ENCODE peak calls at places on chromosomes 3 and 15, in seven cellular contexts. U is ascending aorta; H is sigmoid colon; M is CD8-positive, alpha-beta T cell; F is naive thymus-derived CD4-positive, alpha-beta T cell; G is Karpas-422; E is tibial nerve. O is an unnamed sample.

GRCh38 chr3:186806173-186807055 is at the start of gene RFC4:
- DNase-seq in U (peak), H (peak), M (peak), F (peak), G (peak), E (peak), O (peak)

GRCh38 chr3:51275096-51275805 is 109.8 kb upstream of the MANF start:
- DNase-seq in U (no peak), H (no peak), M (no peak), F (no peak), G (no peak), E (no peak), O (no peak)

GRCh38 chr3:10328460-10329071 is 7.7 kb upstream of the SEC13 start:
- DNase-seq in U (no peak), H (no peak), M (no peak), F (no peak), G (no peak), E (no peak), O (no peak)

GRCh38 chr3:41158947-41159346 is 40.4 kb upstream of the CTNNB1 start:
- DNase-seq in U (no peak), H (no peak), M (no peak), F (no peak), G (no peak), E (no peak), O (no peak)

GRCh38 chr3:196323723-196324122 is 5.7 kb upstream of the DYNLT2B start:
- DNase-seq in U (no peak), H (no peak), M (no peak), F (no peak), G (no peak), E (no peak), O (no peak)

GRCh38 chr3:140288575-140288974 is 353.6 kb downstream of the CLSTN2 start:
- DNase-seq in U (no peak), H (no peak), M (no peak), F (no peak), G (no peak), E (no peak), O (no peak)

GRCh38 chr3:138945646-138946553 is 1.0 kb downstream of the FOXL2 start:
- DNase-seq in U (no peak), H (no peak), M (no peak), F (peak), G (no peak), E (no peak), O (no peak)

GRCh38 chr3:65871305-65872141 is 167.2 kb downstream of the MAGI1 start:
- DNase-seq in U (no peak), H (peak), M (no peak), F (no peak), G (no peak), E (no peak), O (no peak)

GRCh38 chr3:165159760-165160421 is 36.3 kb downstream of the SLITRK3 start:
- DNase-seq in U (no peak), H (no peak), M (no peak), F (no peak), G (no peak), E (no peak), O (no peak)

GRCh38 chr15:82649226-82649999 is 2.2 kb upstream of the CPEB1 start:
- DNase-seq in U (no peak), H (no peak), M (no peak), F (no peak), G (no peak), E (no peak), O (no peak)

GRCh38 chr3:113002676-113003075 is 11.9 kb downstream of the GTPBP8 start:
- DNase-seq in U (no peak), H (no peak), M (peak), F (peak), G (no peak), E (no peak), O (peak)

GRCh38 chr15:52331490-52332240 is 36.1 kb upstream of the MYO5C start:
- DNase-seq in U (no peak), H (no peak), M (peak), F (peak), G (peak), E (no peak), O (peak)

GRCh38 chr3:186318135-186318534 is 43.9 kb downstream of the DGKG start:
- DNase-seq in U (no peak), H (no peak), M (no peak), F (no peak), G (no peak), E (no peak), O (no peak)

GRCh38 chr3:71345429-71346027 is 238.0 kb downstream of the FOXP1 start:
- DNase-seq in U (no peak), H (no peak), M (no peak), F (no peak), G (no peak), E (no peak), O (no peak)

GRCh38 chr15:82805994-82806406 is at the start of gene FSD2:
- DNase-seq in U (no peak), H (no peak), M (no peak), F (no peak), G (peak), E (no peak), O (no peak)

GRCh38 chr3:14508505-14508819 is 31.7 kb downstream of the GRIP2 start:
- DNase-seq in U (peak), H (peak), M (no peak), F (no peak), G (no peak), E (no peak), O (no peak)

GRCh38 chr3:10262027-10262426 is 13.8 kb downstream of the TATDN2 start:
- DNase-seq in U (no peak), H (peak), M (no peak), F (no peak), G (no peak), E (no peak), O (no peak)

GRCh38 chr15:52499506-52499905 is 29.2 kb downstream of the MYO5A start:
- DNase-seq in U (no peak), H (no peak), M (no peak), F (no peak), G (no peak), E (no peak), O (no peak)

GRCh38 chr15:69225355-69226027 is 65.1 kb downstream of the GLCE start:
- DNase-seq in U (no peak), H (no peak), M (no peak), F (no peak), G (peak), E (no peak), O (no peak)

GRCh38 chr3:113035387-113035982 is 44.7 kb downstream of the GTPBP8 start:
- DNase-seq in U (no peak), H (no peak), M (no peak), F (peak), G (peak), E (no peak), O (peak)

GRCh38 chr3:196414469-196414868 is 17.8 kb downstream of the UBXN7 start:
- DNase-seq in U (no peak), H (no peak), M (no peak), F (no peak), G (no peak), E (no peak), O (no peak)

GRCh38 chr3:166274996-166275395 is 437.8 kb upstream of the BCHE start:
- DNase-seq in U (no peak), H (no peak), M (no peak), F (no peak), G (no peak), E (no peak), O (no peak)

GRCh38 chr15:77617507-77618285 is 15.0 kb downstream of the LINGO1 start:
- DNase-seq in U (no peak), H (no peak), M (no peak), F (no peak), G (peak), E (no peak), O (no peak)

GRCh38 chr15:39404767-39405173 is 176.1 kb upstream of the THBS1 start:
- DNase-seq in U (no peak), H (no peak), M (no peak), F (no peak), G (peak), E (no peak), O (no peak)

GRCh38 chr15:55907797-55908196 is 85.6 kb downstream of the NEDD4 start:
- DNase-seq in U (no peak), H (no peak), M (no peak), F (no peak), G (no peak), E (no peak), O (no peak)
- H3K27ac ChIP-seq in U (no peak), H (no peak), M (no peak), F (no peak), G (no peak), E (no peak), O (no peak)

GRCh38 chr15:26874774-26875475 is 8.1 kb downstream of the GABRA5 start:
- DNase-seq in U (no peak), H (no peak), M (no peak), F (no peak), G (no peak), E (no peak), O (no peak)
- H3K4me3 ChIP-seq in U (no peak), H (no peak), M (no peak), F (no peak), G (no peak), E (no peak), O (no peak)

GRCh38 chr3:42908675-42909074 is 2.7 kb downstream of the ZNF662 start:
- DNase-seq in U (no peak), H (no peak), M (no peak), F (no peak), G (no peak), E (no peak), O (no peak)

GRCh38 chr3:42906085-42906904 is at the start of gene ZNF662:
- DNase-seq in U (peak), H (peak), M (peak), F (peak), G (no peak), E (peak), O (no peak)

GRCh38 chr3:42904076-42904475 is 1.9 kb upstream of the ZNF662 start:
- DNase-seq in U (no peak), H (no peak), M (no peak), F (no peak), G (no peak), E (no peak), O (no peak)

GRCh38 chr3:42905740-42906084 is 230 bp upstream of the ZNF662 start:
- DNase-seq in U (no peak), H (no peak), M (no peak), F (no peak), G (no peak), E (no peak), O (no peak)

GRCh38 chr3:42906905-42907183 is 902 bp downstream of the ZNF662 start:
- DNase-seq in U (no peak), H (no peak), M (no peak), F (no peak), G (no peak), E (no peak), O (no peak)
- H3K27ac ChIP-seq in U (no peak), H (peak), M (no peak), F (no peak), G (no peak), E (no peak), O (no peak)

GRCh38 chr15:90988249-90988648 is 6.1 kb downstream of the PRC1 start:
- DNase-seq in U (no peak), H (no peak), M (no peak), F (no peak), G (no peak), E (no peak), O (no peak)

GRCh38 chr15:90987561-90988141 is 6.7 kb downstream of the PRC1 start:
- DNase-seq in U (no peak), H (no peak), M (no peak), F (no peak), G (no peak), E (no peak), O (no peak)

GRCh38 chr15:90990446-90990845 is 3.9 kb downstream of the PRC1 start:
- DNase-seq in U (no peak), H (no peak), M (no peak), F (no peak), G (no peak), E (no peak), O (no peak)

GRCh38 chr15:90989040-90989768 is 5.1 kb downstream of the PRC1 start:
- DNase-seq in U (no peak), H (no peak), M (no peak), F (no peak), G (peak), E (no peak), O (no peak)

DNA sequence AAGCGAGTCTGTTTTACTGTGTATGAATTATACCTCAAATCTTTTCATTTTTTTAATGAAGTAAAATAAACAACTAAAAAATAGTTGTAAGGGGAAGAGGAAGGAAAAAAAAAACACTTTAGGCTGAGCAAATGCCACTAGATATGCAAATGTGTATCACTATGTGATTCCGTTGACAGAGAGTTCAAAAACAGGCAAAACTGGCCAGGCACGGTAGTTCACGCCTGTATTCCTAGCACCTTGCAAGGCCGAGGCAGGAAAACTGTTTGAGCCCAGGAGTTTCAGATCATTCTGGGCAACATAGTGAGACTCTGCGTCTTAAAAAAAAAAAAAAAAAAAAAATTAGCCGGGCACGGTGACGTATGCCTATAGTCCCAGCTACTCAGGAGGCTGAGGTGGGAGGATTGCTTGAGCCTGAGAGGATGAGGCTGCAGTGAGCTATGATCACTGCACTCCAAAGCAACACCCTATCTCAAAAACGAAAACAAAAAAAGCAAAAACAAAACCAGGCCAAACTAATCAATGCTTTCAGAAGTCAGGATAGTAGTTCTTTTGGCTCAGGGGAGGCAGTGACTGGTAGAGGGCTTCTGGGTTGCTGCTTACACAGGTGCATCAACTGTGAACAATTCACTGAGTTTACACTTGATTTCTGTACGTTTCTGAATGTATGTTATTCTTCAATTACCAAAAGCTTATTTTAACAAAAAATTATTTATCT is 7.4 kb downstream of the PRC1 start:
- DNase-seq in U (no peak), H (no peak), M (no peak), F (no peak), G (no peak), E (no peak), O (no peak)
- H3K4me3 ChIP-seq in U (no peak), H (no peak), M (no peak), F (no peak), G (no peak), E (no peak), O (no peak)

GRCh38 chr3:85252686-85253085 is 293.9 kb downstream of the CADM2 start:
- DNase-seq in U (no peak), H (no peak), M (no peak), F (no peak), G (no peak), E (no peak), O (no peak)
- H3K27ac ChIP-seq in U (no peak), H (no peak), M (no peak), F (no peak), G (no peak), E (no peak), O (no peak)